ENCODE peak calls at places on chromosome 4, in six cellular contexts. One of them, this sample, is unnamed.

GRCh38 chr4:188682321-188682720 is 543.1 kb downstream of the TRIML1 start:
- DNase-seq in left ventricle myocardium inferior: no peak
- DNase-seq in tibial artery: no peak
- DNase-seq in H9: no peak
- DNase-seq in psoas muscle: no peak
- DNase-seq in tibial nerve: no peak
- DNase-seq in this sample: no peak

GRCh38 chr4:16198271-16198670 is 28.0 kb downstream of the TAPT1 start:
- DNase-seq in H9: no peak
- DNase-seq in left ventricle myocardium inferior: no peak
- DNase-seq in tibial nerve: no peak
- DNase-seq in psoas muscle: no peak
- DNase-seq in tibial artery: no peak
- DNase-seq in this sample: no peak

GRCh38 chr4:106238819-106239420 is 77.1 kb downstream of the TBCK start:
- DNase-seq in psoas muscle: no peak
- DNase-seq in tibial artery: no peak
- DNase-seq in left ventricle myocardium inferior: no peak
- DNase-seq in tibial nerve: no peak
- DNase-seq in H9: peak; percentile 46
- DNase-seq in this sample: no peak

GRCh38 chr4:18608910-18609525 is 587.5 kb upstream of the LCORL start:
- DNase-seq in tibial nerve: no peak
- DNase-seq in H9: no peak
- DNase-seq in tibial artery: no peak
- DNase-seq in psoas muscle: no peak
- DNase-seq in left ventricle myocardium inferior: no peak
- DNase-seq in this sample: no peak

GRCh38 chr4:67327245-67327860 is 217.9 kb downstream of the CENPC start:
- DNase-seq in psoas muscle: no peak
- DNase-seq in left ventricle myocardium inferior: no peak
- DNase-seq in tibial artery: peak; percentile 48
- DNase-seq in tibial nerve: peak; percentile 26
- DNase-seq in H9: peak; percentile 38
- DNase-seq in this sample: no peak

GRCh38 chr4:78939667-78940008 is 400 bp upstream of the PAQR3 start:
- DNase-seq in tibial artery: no peak
- DNase-seq in tibial nerve: no peak
- DNase-seq in left ventricle myocardium inferior: no peak
- DNase-seq in psoas muscle: no peak
- DNase-seq in H9: no peak
- DNase-seq in this sample: no peak

GRCh38 chr4:127470290-127470809 is 162.4 kb upstream of the INTU start:
- DNase-seq in tibial artery: no peak
- DNase-seq in psoas muscle: no peak
- DNase-seq in tibial nerve: no peak
- DNase-seq in left ventricle myocardium inferior: no peak
- DNase-seq in H9: no peak
- DNase-seq in this sample: no peak

GRCh38 chr4:13953083-13953482 is 325.6 kb upstream of the BOD1L1 start:
- DNase-seq in psoas muscle: no peak
- DNase-seq in tibial nerve: no peak
- DNase-seq in left ventricle myocardium inferior: no peak
- DNase-seq in H9: no peak
- DNase-seq in tibial artery: no peak
- DNase-seq in this sample: no peak

GRCh38 chr4:89868999-89869589 is 25.6 kb upstream of the MMRN1 start:
- DNase-seq in H9: no peak
- DNase-seq in tibial nerve: no peak
- DNase-seq in left ventricle myocardium inferior: no peak
- DNase-seq in psoas muscle: no peak
- DNase-seq in tibial artery: no peak
- DNase-seq in this sample: no peak

GRCh38 chr4:181690498-181690897 is 552.7 kb upstream of the TENM3 start:
- DNase-seq in tibial nerve: no peak
- DNase-seq in psoas muscle: no peak
- DNase-seq in H9: no peak
- DNase-seq in left ventricle myocardium inferior: no peak
- DNase-seq in tibial artery: no peak
- DNase-seq in this sample: no peak

GRCh38 chr4:111070390-111070789 is 447.5 kb upstream of the PITX2 start:
- DNase-seq in tibial artery: no peak
- DNase-seq in H9: no peak
- DNase-seq in left ventricle myocardium inferior: no peak
- DNase-seq in psoas muscle: no peak
- DNase-seq in tibial nerve: no peak
- DNase-seq in this sample: no peak

GRCh38 chr4:47075241-47075640 is 43.9 kb downstream of the GABRB1 start:
- DNase-seq in tibial nerve: no peak
- DNase-seq in left ventricle myocardium inferior: no peak
- DNase-seq in tibial artery: no peak
- DNase-seq in psoas muscle: no peak
- DNase-seq in H9: no peak
- DNase-seq in this sample: no peak

GRCh38 chr4:10015140-10015753 is 6.0 kb downstream of the SLC2A9 start:
- DNase-seq in left ventricle myocardium inferior: peak; percentile 29
- DNase-seq in tibial artery: no peak
- DNase-seq in tibial nerve: no peak
- DNase-seq in psoas muscle: no peak
- DNase-seq in H9: peak; percentile 79
- DNase-seq in this sample: no peak

GRCh38 chr4:124167602-124168001 is 544.9 kb downstream of the ANKRD50 start:
- DNase-seq in left ventricle myocardium inferior: no peak
- DNase-seq in tibial artery: peak; percentile 24
- DNase-seq in H9: no peak
- DNase-seq in psoas muscle: no peak
- DNase-seq in tibial nerve: no peak
- DNase-seq in this sample: no peak

GRCh38 chr4:159290321-159291030 is 187.6 kb downstream of the RAPGEF2 start:
- DNase-seq in tibial artery: no peak
- DNase-seq in left ventricle myocardium inferior: no peak
- DNase-seq in tibial nerve: no peak
- DNase-seq in H9: no peak
- DNase-seq in psoas muscle: no peak
- DNase-seq in this sample: no peak

GRCh38 chr4:13940921-13941320 is 313.4 kb upstream of the BOD1L1 start:
- DNase-seq in tibial nerve: no peak
- DNase-seq in left ventricle myocardium inferior: no peak
- DNase-seq in psoas muscle: no peak
- DNase-seq in tibial artery: no peak
- DNase-seq in H9: no peak
- DNase-seq in this sample: no peak

GRCh38 chr4:102578819-102579218 is 77.7 kb downstream of the NFKB1 start:
- DNase-seq in tibial nerve: no peak
- DNase-seq in tibial artery: no peak
- DNase-seq in psoas muscle: no peak
- DNase-seq in H9: peak; percentile 86
- DNase-seq in left ventricle myocardium inferior: no peak
- DNase-seq in this sample: no peak

GRCh38 chr4:87375719-87376291 is 15.2 kb downstream of the HSD17B11 start:
- DNase-seq in tibial artery: peak; percentile 41
- DNase-seq in tibial nerve: no peak
- DNase-seq in left ventricle myocardium inferior: no peak
- DNase-seq in psoas muscle: no peak
- DNase-seq in H9: no peak
- DNase-seq in this sample: no peak

GRCh38 chr4:23337292-23337691 is 552.6 kb downstream of the PPARGC1A start:
- DNase-seq in psoas muscle: no peak
- DNase-seq in H9: no peak
- DNase-seq in left ventricle myocardium inferior: no peak
- DNase-seq in tibial artery: no peak
- DNase-seq in tibial nerve: no peak
- DNase-seq in this sample: no peak

GRCh38 chr4:23333556-23333945 is 556.3 kb downstream of the PPARGC1A start:
- DNase-seq in psoas muscle: no peak
- DNase-seq in tibial nerve: no peak
- DNase-seq in tibial artery: no peak
- DNase-seq in left ventricle myocardium inferior: no peak
- DNase-seq in H9: no peak
- DNase-seq in this sample: no peak

GRCh38 chr4:23332266-23332665 is 557.6 kb downstream of the PPARGC1A start:
- DNase-seq in left ventricle myocardium inferior: no peak
- DNase-seq in tibial artery: no peak
- DNase-seq in tibial nerve: no peak
- DNase-seq in psoas muscle: no peak
- DNase-seq in H9: no peak
- DNase-seq in this sample: no peak

GRCh38 chr4:23333946-23334878 is 555.6 kb downstream of the PPARGC1A start:
- DNase-seq in tibial nerve: no peak
- DNase-seq in H9: peak; percentile 61
- DNase-seq in psoas muscle: no peak
- DNase-seq in tibial artery: no peak
- DNase-seq in left ventricle myocardium inferior: no peak
- DNase-seq in this sample: no peak
- TF ChIP-seq CTCF in tibial nerve: no peak
- TF ChIP-seq CTCF in H9: peak; percentile 59
- TF ChIP-seq CTCF in psoas muscle: peak; percentile 10
- TF ChIP-seq CTCF in tibial artery: no peak
- TF ChIP-seq CTCF in left ventricle myocardium inferior: no peak
- TF ChIP-seq CTCF in this sample: no peak

DNA sequence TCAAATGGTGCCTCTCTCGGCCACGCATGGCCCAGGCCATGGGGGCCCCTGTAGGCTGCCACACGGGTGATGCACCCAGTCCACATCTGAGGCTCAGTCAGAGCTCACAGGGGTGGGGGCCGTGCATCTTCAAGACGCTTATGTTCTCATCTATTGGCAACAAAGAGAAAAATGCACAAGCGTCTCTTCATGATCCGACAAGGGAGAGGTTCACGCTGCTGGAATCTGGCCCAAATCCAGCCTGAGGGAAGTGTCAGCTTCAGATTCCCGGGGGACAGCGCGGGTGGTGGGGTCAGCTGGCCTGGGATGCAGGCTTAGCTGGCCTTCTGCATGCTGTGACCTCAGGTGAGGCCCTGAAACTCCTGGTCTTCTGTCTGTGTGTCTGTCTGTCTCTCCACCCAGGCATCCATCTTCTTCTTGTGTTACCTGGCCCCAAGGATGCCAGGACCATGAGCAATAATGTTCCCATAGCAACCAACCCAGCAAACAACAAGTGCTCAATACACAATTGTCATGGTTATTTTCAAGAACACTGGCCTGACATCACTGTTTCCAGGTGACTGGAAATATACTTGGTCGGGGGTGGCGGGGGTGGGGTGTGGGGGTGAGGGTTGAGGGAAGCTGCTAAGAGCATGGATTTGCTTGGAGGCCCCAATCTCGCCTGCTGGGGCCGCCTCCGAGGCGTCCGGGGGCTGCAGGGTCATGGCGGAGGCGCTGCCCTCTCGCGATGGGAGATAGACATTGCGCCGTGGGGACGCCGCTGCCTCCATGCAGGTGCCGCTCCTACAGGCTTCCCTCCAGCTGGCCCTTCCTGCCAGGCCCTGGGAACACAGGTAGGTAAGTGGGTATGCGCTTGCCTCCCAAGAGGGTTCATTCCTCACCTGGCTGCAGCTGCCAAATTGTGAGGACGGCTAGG is 48.3 kb downstream of the ABLIM2 start:
- DNase-seq in left ventricle myocardium inferior: no peak
- DNase-seq in H9: peak; percentile 93
- DNase-seq in tibial artery: no peak
- DNase-seq in psoas muscle: peak; percentile 75
- DNase-seq in tibial nerve: no peak
- DNase-seq in this sample: no peak
- TF ChIP-seq CTCF in left ventricle myocardium inferior: no peak
- TF ChIP-seq CTCF in H9: peak; percentile 73
- TF ChIP-seq CTCF in tibial artery: no peak
- TF ChIP-seq CTCF in psoas muscle: no peak
- TF ChIP-seq CTCF in tibial nerve: no peak
- TF ChIP-seq CTCF in this sample: no peak

GRCh38 chr4:12145768-12146167 is 717.1 kb upstream of the HS3ST1 start:
- DNase-seq in tibial artery: no peak
- DNase-seq in tibial nerve: no peak
- DNase-seq in left ventricle myocardium inferior: no peak
- DNase-seq in H9: no peak
- DNase-seq in psoas muscle: no peak
- DNase-seq in this sample: no peak

GRCh38 chr4:12140864-12141263 is 712.2 kb upstream of the HS3ST1 start:
- DNase-seq in psoas muscle: no peak
- DNase-seq in tibial nerve: no peak
- DNase-seq in H9: no peak
- DNase-seq in tibial artery: no peak
- DNase-seq in left ventricle myocardium inferior: no peak
- DNase-seq in this sample: no peak

GRCh38 chr4:12144051-12144450 is 715.4 kb upstream of the HS3ST1 start:
- DNase-seq in psoas muscle: no peak
- DNase-seq in H9: no peak
- DNase-seq in tibial artery: no peak
- DNase-seq in tibial nerve: no peak
- DNase-seq in left ventricle myocardium inferior: no peak
- DNase-seq in this sample: no peak

GRCh38 chr4:12146349-12146748 is 717.7 kb upstream of the HS3ST1 start:
- DNase-seq in tibial artery: no peak
- DNase-seq in H9: no peak
- DNase-seq in tibial nerve: no peak
- DNase-seq in left ventricle myocardium inferior: no peak
- DNase-seq in psoas muscle: no peak
- DNase-seq in this sample: no peak

GRCh38 chr4:12145106-12145505 is 716.4 kb upstream of the HS3ST1 start:
- DNase-seq in H9: no peak
- DNase-seq in tibial artery: no peak
- DNase-seq in tibial nerve: no peak
- DNase-seq in psoas muscle: no peak
- DNase-seq in left ventricle myocardium inferior: no peak
- DNase-seq in this sample: no peak
- TF ChIP-seq CTCF in H9: no peak
- TF ChIP-seq CTCF in tibial artery: no peak
- TF ChIP-seq CTCF in tibial nerve: no peak
- TF ChIP-seq CTCF in psoas muscle: no peak
- TF ChIP-seq CTCF in left ventricle myocardium inferior: no peak
- TF ChIP-seq CTCF in this sample: no peak

GRCh38 chr4:153466637-153467153 is 535 bp downstream of the TMEM131L start:
- DNase-seq in psoas muscle: peak; percentile 54
- DNase-seq in left ventricle myocardium inferior: no peak
- DNase-seq in H9: no peak
- DNase-seq in tibial nerve: no peak
- DNase-seq in tibial artery: no peak
- DNase-seq in this sample: peak; percentile 37

GRCh38 chr4:153465922-153466636 is at the start of gene TMEM131L:
- DNase-seq in left ventricle myocardium inferior: peak; percentile 71
- DNase-seq in tibial artery: peak; percentile 67
- DNase-seq in tibial nerve: peak; percentile 29
- DNase-seq in H9: peak; percentile 81
- DNase-seq in psoas muscle: peak; percentile 85
- DNase-seq in this sample: peak; percentile 47

GRCh38 chr4:153465145-153465544 is 1.0 kb upstream of the TMEM131L start:
- DNase-seq in tibial artery: no peak
- DNase-seq in tibial nerve: no peak
- DNase-seq in left ventricle myocardium inferior: no peak
- DNase-seq in H9: no peak
- DNase-seq in psoas muscle: no peak
- DNase-seq in this sample: no peak

GRCh38 chr4:153464068-153464467 is 2.1 kb upstream of the TMEM131L start:
- DNase-seq in left ventricle myocardium inferior: no peak
- DNase-seq in tibial nerve: no peak
- DNase-seq in tibial artery: no peak
- DNase-seq in H9: no peak
- DNase-seq in psoas muscle: no peak
- DNase-seq in this sample: no peak

DNA sequence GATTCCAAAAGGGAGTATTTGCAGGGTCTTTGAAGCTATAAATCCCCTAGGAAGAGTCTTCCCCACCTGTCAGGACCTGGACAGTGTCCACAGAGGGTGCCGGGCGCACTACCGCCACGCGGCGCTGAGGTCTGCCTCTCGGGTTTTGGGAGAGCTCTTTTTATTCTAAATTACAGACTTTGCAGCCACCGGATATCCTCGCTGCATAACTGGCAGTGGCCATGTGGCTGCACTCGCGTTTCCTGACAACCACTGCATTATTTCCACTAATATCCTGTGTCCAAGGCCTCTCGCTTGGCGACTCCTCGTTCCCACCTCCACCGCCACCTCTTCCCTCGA is 608 bp upstream of the TMEM131L start:
- DNase-seq in left ventricle myocardium inferior: peak; percentile 51
- DNase-seq in tibial artery: peak; percentile 61
- DNase-seq in H9: no peak
- DNase-seq in psoas muscle: peak; percentile 72
- DNase-seq in tibial nerve: no peak
- DNase-seq in this sample: peak; percentile 36
- TF ChIP-seq CTCF in left ventricle myocardium inferior: peak; percentile 38
- TF ChIP-seq CTCF in tibial artery: peak; percentile 46
- TF ChIP-seq CTCF in H9: no peak
- TF ChIP-seq CTCF in psoas muscle: peak; percentile 31
- TF ChIP-seq CTCF in tibial nerve: peak; percentile 18
- TF ChIP-seq CTCF in this sample: no peak